ENCODE peak calls at places on chromosomes 16 and 17, in four cellular contexts. S is GM20000; L is NCI-H1092 treated with DMSO at 0.1 percent for 48 hours; Y is activated CD4-positive, alpha-beta T cell treated with anti-CD3 and anti-CD28 coated beads, Interleukin-2, amount 10 ng/mL, durations not matched to agents 7 days and 5 days. R is an unnamed sample.

GRCh38 chr16:84360748-84361147 is 7.6 kb upstream of the ATP2C2 start:
- DNase-seq in Y (no peak), S (no peak), L (no peak), R (no peak)

GRCh38 chr17:31248986-31249385 is 48.1 kb downstream of the OMG start:
- DNase-seq in S (no peak), Y (no peak), L (no peak), R (no peak)

GRCh38 chr17:43327421-43327820 is 71.4 kb upstream of the ARL4D start:
- DNase-seq in S (no peak), Y (no peak), L (no peak), R (no peak)

GRCh38 chr17:75617218-75617617 is 16.0 kb upstream of the SMIM5 start:
- DNase-seq in L (no peak), Y (no peak), S (no peak), R (peak; percentile 94)

GRCh38 chr17:7803981-7804380 is 30.0 kb upstream of the KDM6B start:
- DNase-seq in Y (no peak), L (no peak), S (no peak), R (peak; percentile 85)

GRCh38 chr16:78278047-78278446 is 178.6 kb downstream of the WWOX start:
- DNase-seq in Y (no peak), S (no peak), L (peak; percentile 12), R (no peak)

GRCh38 chr16:73354426-73354825 is 306.5 kb upstream of the ZFHX3 start:
- DNase-seq in L (peak; percentile 12), Y (no peak), S (no peak), R (no peak)

GRCh38 chr17:41762391-41762790 is 24.1 kb downstream of the JUP start:
- DNase-seq in Y (no peak), S (no peak), L (no peak), R (no peak)

GRCh38 chr16:52562770-52563169 is 15.8 kb upstream of the TOX3 start:
- DNase-seq in L (peak; percentile 52), S (no peak), Y (no peak), R (no peak)

GRCh38 chr16:71882505-71883192 is 1.3 kb downstream of the ZNF821 start:
- DNase-seq in L (peak; percentile 82), Y (peak; percentile 88), S (peak; percentile 84), R (peak; percentile 77)

GRCh38 chr16:35497399-35497798 is 2038.0 kb downstream of the TP53TG3F start:
- DNase-seq in S (no peak), L (no peak), Y (no peak), R (no peak)

GRCh38 chr17:31580331-31581021 is 189.0 kb downstream of the RAB11FIP4 start:
- DNase-seq in L (no peak), Y (no peak), S (no peak), R (no peak)

GRCh38 chr16:21599158-21599993 is at the start of gene METTL9:
- DNase-seq in L (peak; percentile 94), Y (peak; percentile 94), S (peak; percentile 96), R (peak; percentile 92)

GRCh38 chr17:67779098-67779672 is 46.1 kb upstream of the BPTF start:
- DNase-seq in S (peak; percentile 42), Y (no peak), L (no peak), R (no peak)

GRCh38 chr17:511833-512251 is 159.2 kb upstream of the RPH3AL start:
- DNase-seq in S (no peak), L (no peak), Y (no peak), R (no peak)